ENCODE peak calls at places on chromosomes 13 and 19, in five cellular contexts. E, M, W, T and O are unnamed samples.

GRCh38 chr13:98468352-98468751 is 108.6 kb downstream of the STK24 start:
- DNase-seq in E (no peak), M (no peak), W (no peak), T (no peak), O (no peak)

GRCh38 chr13:66114127-66114526 is 1116.0 kb downstream of the PCDH9 start:
- DNase-seq in E (no peak), M (no peak), W (no peak), T (no peak), O (no peak)

GRCh38 chr13:39840201-39840600 is 184.7 kb downstream of the COG6 start:
- DNase-seq in E (no peak), M (no peak), W (no peak), T (no peak), O (no peak)

GRCh38 chr19:46009530-46010510 is 13.0 kb downstream of the PGLYRP1 start:
- DNase-seq in E (peak; percentile 71), M (peak; percentile 32), W (peak; percentile 59), T (peak; percentile 61), O (peak; percentile 25)

GRCh38 chr19:17306285-17306714 is 628 bp downstream of the MRPL34 start:
- DNase-seq in E (no peak), M (no peak), W (no peak), T (no peak), O (no peak)

GRCh38 chr19:14433454-14434156 is 499 bp downstream of the PKN1 start:
- DNase-seq in E (peak; percentile 52), M (peak; percentile 52), W (no peak), T (no peak), O (no peak)

GRCh38 chr19:19064098-19064722 is 416 bp downstream of the SLC25A42 start:
- DNase-seq in E (no peak), M (no peak), W (no peak), T (no peak), O (no peak)

GRCh38 chr13:21005193-21005592 is 56.2 kb downstream of the LATS2 start:
- DNase-seq in E (no peak), M (no peak), W (no peak), T (no peak), O (no peak)

GRCh38 chr13:36758345-36758744 is 60.7 kb upstream of the RFXAP start:
- DNase-seq in E (peak; percentile 43), M (no peak), W (no peak), T (no peak), O (no peak)

GRCh38 chr13:31774186-31774585 is 34.9 kb downstream of the RXFP2 start:
- DNase-seq in E (no peak), M (no peak), W (peak; percentile 20), T (no peak), O (no peak)

GRCh38 chr13:92224052-92224821 is 825.8 kb downstream of the GPC5 start:
- DNase-seq in E (no peak), M (no peak), W (peak; percentile 99), T (no peak), O (no peak)

GRCh38 chr13:50419896-50420295 is 404.7 kb downstream of the KCNRG start:
- DNase-seq in E (no peak), M (no peak), W (no peak), T (peak; percentile 26), O (no peak)

GRCh38 chr13:50693755-50694154 is 149.7 kb downstream of the DLEU7 start:
- DNase-seq in E (peak; percentile 43), M (no peak), W (peak; percentile 80), T (peak; percentile 65), O (no peak)

GRCh38 chr19:28582344-28582743 is 630.6 kb downstream of the UQCRFS1 start:
- DNase-seq in E (no peak), M (no peak), W (no peak), T (no peak), O (no peak)

GRCh38 chr19:19232231-19232630 is 20.5 kb downstream of the NCAN start:
- DNase-seq in E (no peak), M (no peak), W (no peak), T (no peak), O (no peak)

GRCh38 chr13:41985788-41986508 is 25.0 kb upstream of the VWA8 start:
- DNase-seq in E (no peak), M (no peak), W (peak; percentile 36), T (no peak), O (no peak)

GRCh38 chr19:13099073-13099999 is 3.3 kb downstream of the LYL1 start:
- DNase-seq in E (peak; percentile 54), M (peak; percentile 81), W (no peak), T (peak; percentile 81), O (peak; percentile 78)

GRCh38 chr19:1293782-1294621 is 8.3 kb downstream of the EFNA2 start:
- DNase-seq in E (no peak), M (no peak), W (no peak), T (no peak), O (no peak)

GRCh38 chr19:35011737-35012682 is 11.9 kb downstream of the GRAMD1A start:
- DNase-seq in E (no peak), M (peak; percentile 63), W (no peak), T (no peak), O (no peak)
- H3K4me1 ChIP-seq in E (peaks cover 29% of the 10 kb centered on the region), M (peaks cover 59% of the 10 kb centered on the region), W (peaks cover 3% of the 10 kb centered on the region), T (peaks cover 48% of the 10 kb centered on the region), O (peaks cover 59% of the 10 kb centered on the region)

GRCh38 chr13:97263160-97263559 is 41.0 kb downstream of the MBNL2 start:
- DNase-seq in E (no peak), M (no peak), W (no peak), T (no peak), O (no peak)
- H3K4me3 ChIP-seq in E (no peak overlapping the region), M (no peak overlapping the region), W (no peak overlapping the region), T (no peak overlapping the region), O (no peak overlapping the region)

DNA sequence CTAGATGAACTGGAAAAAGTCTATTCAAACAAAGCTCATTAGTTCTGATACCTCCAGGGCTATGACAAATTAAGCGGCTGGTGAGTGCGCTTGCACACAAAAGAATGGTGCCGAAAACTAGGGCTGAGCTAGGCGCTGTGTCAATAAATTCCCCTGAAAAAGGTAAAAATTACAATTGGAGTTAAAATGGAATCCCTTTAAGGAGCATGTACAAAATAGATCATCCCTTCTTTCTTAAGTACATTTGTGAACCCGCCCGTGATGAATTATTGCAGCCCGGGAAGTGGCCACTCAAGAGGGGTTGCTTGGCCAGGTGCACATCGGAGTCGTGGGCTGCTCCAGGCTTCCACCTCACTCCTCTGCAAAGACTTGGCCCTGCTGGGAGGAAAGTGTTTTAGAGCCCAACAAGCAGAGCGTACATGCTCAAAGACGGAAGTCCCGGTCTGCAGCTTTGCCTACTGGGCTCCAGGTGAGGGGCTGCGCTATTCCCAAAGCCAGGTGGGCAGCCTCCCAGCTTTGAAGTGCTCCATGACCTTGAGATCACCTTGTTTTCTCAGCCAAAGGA is 164.0 kb upstream of the ZNF507 start:
- DNase-seq in E (no peak), M (no peak), W (no peak), T (no peak), O (no peak)
- H3K27ac ChIP-seq in E (no peak overlapping the region), M (no peak overlapping the region), W (no peak overlapping the region), T (no peak overlapping the region), O (no peak overlapping the region)

GRCh38 chr19:10885241-10886169 is 14.2 kb downstream of the CARM1 start:
- DNase-seq in E (no peak), M (no peak), W (no peak), T (no peak), O (no peak)
- H3K4me1 ChIP-seq in E (no peaks in the 10 kb centered on the region), M (no peaks in the 10 kb centered on the region), W (peaks cover 3% of the 10 kb centered on the region), T (peaks cover 59% of the 10 kb centered on the region), O (no peaks in the 10 kb centered on the region)

GRCh38 chr19:3176715-3177501 is 1.7 kb upstream of the S1PR4 start:
- DNase-seq in E (no peak), M (peak; percentile 67), W (peak; percentile 73), T (no peak), O (no peak)
- H3K4me3 ChIP-seq in E (no peak overlapping the region), M (peak overlapping the region; percentile 57), W (no peak overlapping the region), T (no peak overlapping the region), O (peak overlapping the region; percentile 58)

DNA sequence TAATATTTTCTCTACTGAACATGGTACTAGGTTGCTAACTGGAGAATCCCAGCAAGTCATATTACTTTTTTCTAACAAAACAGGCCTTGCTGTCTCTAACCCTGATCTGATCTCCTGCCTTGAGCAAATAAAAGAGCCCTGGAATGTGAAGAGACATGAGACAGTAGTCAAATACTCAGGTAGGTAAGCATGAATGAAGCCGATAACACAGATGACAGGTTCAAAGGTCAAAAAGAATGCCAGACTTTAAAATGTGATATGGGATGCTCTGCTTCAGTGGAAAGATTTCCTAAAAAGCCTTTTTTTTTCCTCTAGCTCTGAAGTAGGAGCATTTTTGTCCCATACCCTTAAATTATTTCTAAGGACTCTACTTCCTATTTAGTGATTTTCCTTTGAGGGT is 28.7 kb downstream of the ZNF726 start:
- DNase-seq in E (no peak), M (no peak), W (no peak), T (no peak), O (no peak)
- H3K27ac ChIP-seq in E (no peak overlapping the region), M (no peak overlapping the region), W (no peak overlapping the region), T (no peak overlapping the region), O (no peak overlapping the region)

DNA sequence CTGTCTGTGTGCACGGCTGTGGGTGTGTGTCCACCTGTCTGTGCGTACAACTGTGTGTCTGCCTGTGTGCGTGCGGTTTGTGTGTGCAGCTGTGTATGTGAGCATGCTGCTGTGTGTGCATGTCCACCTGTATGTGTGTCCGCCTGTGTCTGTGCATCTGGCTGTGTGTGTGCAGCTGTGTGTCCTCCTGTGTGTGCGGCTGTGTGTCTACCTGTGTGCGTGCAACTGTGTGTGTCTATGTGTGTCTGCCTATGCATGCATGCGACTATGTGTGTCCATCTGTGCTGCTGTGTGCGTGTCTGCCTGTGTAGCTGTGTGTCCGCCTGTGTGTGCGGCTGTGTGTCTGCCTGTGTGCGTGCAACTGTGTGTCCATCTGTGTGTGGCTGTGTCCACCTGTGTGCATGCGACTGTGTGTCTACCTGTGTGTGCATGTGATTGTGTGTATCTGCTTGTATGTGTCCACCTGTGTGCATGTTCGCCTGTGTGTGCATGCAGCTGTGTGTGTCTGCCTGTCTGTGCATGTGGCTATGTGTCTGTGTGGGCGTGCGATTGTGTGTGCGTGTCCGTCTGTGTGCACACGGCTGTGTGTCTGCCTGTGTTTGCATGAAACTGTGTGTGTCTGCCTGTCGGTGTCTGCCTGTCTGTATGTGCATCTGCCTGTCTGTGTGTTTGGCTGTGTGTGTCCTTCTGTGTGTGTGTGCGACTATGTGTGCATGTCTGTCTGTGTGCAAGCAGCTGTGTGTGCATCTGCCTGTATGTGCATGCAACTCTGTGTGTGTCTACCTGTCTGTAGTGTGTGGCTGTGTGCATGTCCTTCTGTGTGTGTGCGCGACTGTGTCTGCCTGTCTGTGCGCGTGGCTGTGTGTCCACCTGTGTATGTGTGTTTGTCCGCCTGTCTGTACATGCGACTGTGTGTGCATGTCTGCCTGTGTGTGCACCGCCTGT is 57.1 kb upstream of the C13orf46 start:
- DNase-seq in E (no peak), M (no peak), W (no peak), T (no peak), O (no peak)
- H3K4me1 ChIP-seq in E (peaks cover 7% of the 10 kb centered on the region), M (peaks cover 11% of the 10 kb centered on the region), W (peaks cover 47% of the 10 kb centered on the region), T (peaks cover 52% of the 10 kb centered on the region), O (peaks cover 9% of the 10 kb centered on the region)

DNA sequence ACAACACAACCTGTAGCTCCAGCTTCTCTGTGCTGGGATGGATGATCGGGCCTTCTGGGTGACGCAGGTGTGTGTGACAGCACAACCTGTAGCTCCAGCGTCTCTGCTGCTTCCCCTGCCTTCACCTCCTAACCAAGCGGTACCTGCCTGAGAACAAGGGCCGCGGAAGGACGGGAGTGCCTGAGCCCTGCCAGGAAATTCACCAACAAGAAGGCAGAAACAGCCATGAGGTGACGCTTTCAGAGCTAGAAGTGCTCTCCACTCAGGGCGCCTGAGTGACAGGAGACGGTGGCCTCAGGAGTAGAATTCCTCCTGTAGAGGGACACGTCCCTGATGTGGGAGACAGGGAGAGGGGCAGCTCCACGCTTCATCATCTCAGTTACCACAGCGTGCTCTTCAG is 17.4 kb downstream of the ZNF331 start:
- DNase-seq in E (no peak), M (no peak), W (no peak), T (no peak), O (no peak)
- H3K4me3 ChIP-seq in E (no peak overlapping the region), M (peak overlapping the region; percentile 53), W (peak overlapping the region; percentile 63), T (peak overlapping the region; percentile 74), O (peak overlapping the region; percentile 67)